ENCODE peak calls at places on chromosomes 11 and 22, in four cellular contexts. T is CD8-positive, alpha-beta T cell; M is Panc1; S is endothelial cell of umbilical vein. R is an unnamed sample. For H3K4me1, the result is how much of the 10 kb centered on the place peaks cover.

GRCh38 chr11:60985991-60986915 is 14.8 kb downstream of the CD6 start:
- DNase-seq in T (peak), M (no peak), S (no peak), R (peak)

GRCh38 chr11:122202951-122203456 is 87.0 kb upstream of the BLID start:
- DNase-seq in T (no peak), M (no peak), S (no peak), R (peak)

GRCh38 chr11:130246719-130247118 is 68.0 kb downstream of the ZBTB44 start:
- DNase-seq in T (no peak), M (no peak), S (no peak), R (peak)

GRCh38 chr11:17529814-17530162 is 14.4 kb downstream of the USH1C start:
- DNase-seq in T (no peak), M (no peak), S (no peak), R (no peak)

GRCh38 chr11:82680252-82680651 is 53.4 kb downstream of the FAM181B start:
- DNase-seq in T (no peak), M (no peak), S (no peak), R (no peak)

GRCh38 chr11:119285431-119285830 is 31.5 kb downstream of the MCAM start:
- DNase-seq in T (no peak), M (no peak), S (no peak), R (no peak)

GRCh38 chr11:129090056-129090455 is 102.1 kb downstream of the ARHGAP32 start:
- DNase-seq in T (no peak), M (no peak), S (no peak), R (peak)

GRCh38 chr11:34331736-34332135 is 26.1 kb downstream of the ABTB2 start:
- DNase-seq in T (no peak), M (no peak), S (no peak), R (no peak)

GRCh38 chr11:77093987-77094840 is 8.4 kb upstream of the OMP start:
- DNase-seq in T (no peak), M (no peak), S (no peak), R (no peak)

GRCh38 chr11:18733202-18733601 is 7.2 kb upstream of the IGSF22 start:
- DNase-seq in T (no peak), M (no peak), S (no peak), R (no peak)
- H3K4me1 ChIP-seq in T (under half), M (under half), S (under half), R (under half)

GRCh38 chr22:35305525-35306070 is 5.9 kb downstream of the TOM1 start:
- DNase-seq in T (no peak), M (no peak), S (no peak), R (no peak)
- H3K4me1 ChIP-seq in T (under half), M (under half), S (under half), R (under half)

DNA sequence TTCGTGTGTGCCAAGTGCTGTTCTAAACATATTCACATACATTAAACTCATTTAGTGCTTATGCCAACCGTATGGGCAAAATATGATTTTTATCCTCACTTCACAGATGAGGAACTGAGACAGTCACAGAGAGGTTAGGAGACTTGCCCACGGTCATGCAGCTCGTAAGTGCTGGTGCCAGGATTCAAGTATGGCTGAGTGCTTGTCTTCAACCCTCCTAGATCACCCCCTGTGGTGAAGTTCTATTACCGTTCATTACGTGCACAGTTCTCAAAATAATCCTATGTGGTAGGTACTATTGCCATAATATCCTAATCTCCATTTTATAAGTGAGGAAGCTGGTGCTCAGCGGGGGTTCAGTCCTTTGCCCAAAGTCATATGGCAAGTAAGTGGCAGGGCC is 1.5 kb downstream of the MIEF1 start:
- DNase-seq in T (no peak), M (no peak), S (no peak), R (no peak)
- H3K4me1 ChIP-seq in T (under half), M (under half), S (under half), R (under half)

DNA sequence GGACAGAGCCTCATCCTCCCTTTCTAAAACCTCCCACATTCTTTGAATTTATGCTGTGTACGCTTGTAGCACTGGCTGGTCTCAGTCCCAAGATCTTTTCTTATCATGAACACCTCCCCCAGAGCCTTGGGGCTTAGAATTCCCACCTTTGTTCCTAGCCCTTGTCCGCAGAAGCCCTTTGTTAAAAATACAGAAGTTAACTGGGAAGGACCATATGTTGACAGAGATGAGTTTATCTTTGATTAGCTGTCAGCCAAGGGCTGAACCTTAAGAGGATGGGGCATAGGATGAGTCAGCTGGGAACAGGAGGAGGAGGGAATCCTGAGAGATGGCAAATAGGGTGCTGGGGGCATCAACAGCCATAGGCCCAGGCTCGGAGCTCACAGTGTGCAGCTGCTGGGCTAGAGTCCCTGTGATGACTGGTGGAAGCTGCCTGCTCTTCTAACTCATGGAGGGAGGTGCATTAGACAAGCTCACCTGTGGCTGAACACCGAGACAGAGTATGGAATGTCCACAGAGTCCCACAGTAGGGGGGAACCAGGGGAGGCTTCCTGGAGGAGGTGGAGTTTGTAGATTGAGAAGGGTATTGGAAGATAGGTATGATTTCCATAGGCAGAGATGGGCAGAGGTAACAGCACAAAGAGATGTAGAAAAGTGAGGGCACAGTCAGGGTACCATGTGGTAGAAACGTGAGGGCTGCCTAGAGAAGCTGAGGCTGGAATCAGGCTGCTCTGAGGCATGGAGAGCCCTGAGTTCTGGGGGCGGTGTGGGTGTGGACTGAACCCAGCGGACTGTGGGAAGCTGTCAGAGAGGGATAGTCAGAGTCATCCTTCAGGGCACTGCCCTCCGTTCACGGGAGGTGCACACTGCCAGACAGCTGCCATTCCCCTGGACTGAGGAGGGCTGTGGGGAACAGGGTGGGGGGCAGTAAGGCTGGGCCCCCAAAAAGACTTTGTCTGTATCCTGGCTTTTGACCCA is 9.9 kb downstream of the MICAL2 start:
- DNase-seq in T (no peak), M (no peak), S (no peak), R (no peak)
- H3K4me1 ChIP-seq in T (under half), M (under half), S (under half), R (under half)

GRCh38 chr11:15913261-15913660 is 443.1 kb downstream of the SOX6 start:
- DNase-seq in T (no peak), M (no peak), S (no peak), R (peak)

GRCh38 chr11:15920856-15921629 is 435.3 kb downstream of the SOX6 start:
- DNase-seq in T (no peak), M (no peak), S (no peak), R (peak)

GRCh38 chr11:15918674-15919073 is 437.7 kb downstream of the SOX6 start:
- DNase-seq in T (no peak), M (no peak), S (no peak), R (no peak)

GRCh38 chr11:15923169-15923568 is 433.2 kb downstream of the SOX6 start:
- DNase-seq in T (no peak), M (no peak), S (no peak), R (no peak)

DNA sequence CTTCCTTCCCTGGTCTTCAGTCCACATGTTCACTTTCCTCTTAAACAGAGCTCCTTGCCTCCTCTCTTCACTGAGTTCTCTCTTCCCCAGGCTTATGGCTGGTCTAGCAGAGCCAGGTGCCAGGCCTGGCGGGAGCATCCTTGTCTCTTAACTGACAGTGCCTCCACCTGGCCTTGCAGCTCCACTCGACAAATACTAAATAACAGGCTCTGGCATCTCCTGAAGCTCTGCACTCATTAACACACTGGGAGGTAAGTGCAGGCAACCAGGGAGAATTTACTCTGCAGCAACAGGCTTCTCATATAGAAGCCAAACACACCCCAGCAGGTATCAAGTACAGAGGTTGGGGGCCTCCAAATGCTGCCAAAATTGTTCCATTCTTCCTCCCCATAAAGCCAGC is 438.1 kb downstream of the SOX6 start:
- DNase-seq in T (no peak), M (no peak), S (no peak), R (no peak)
- H3K4me1 ChIP-seq in T (under half), M (under half), S (under half), R (under half)

DNA sequence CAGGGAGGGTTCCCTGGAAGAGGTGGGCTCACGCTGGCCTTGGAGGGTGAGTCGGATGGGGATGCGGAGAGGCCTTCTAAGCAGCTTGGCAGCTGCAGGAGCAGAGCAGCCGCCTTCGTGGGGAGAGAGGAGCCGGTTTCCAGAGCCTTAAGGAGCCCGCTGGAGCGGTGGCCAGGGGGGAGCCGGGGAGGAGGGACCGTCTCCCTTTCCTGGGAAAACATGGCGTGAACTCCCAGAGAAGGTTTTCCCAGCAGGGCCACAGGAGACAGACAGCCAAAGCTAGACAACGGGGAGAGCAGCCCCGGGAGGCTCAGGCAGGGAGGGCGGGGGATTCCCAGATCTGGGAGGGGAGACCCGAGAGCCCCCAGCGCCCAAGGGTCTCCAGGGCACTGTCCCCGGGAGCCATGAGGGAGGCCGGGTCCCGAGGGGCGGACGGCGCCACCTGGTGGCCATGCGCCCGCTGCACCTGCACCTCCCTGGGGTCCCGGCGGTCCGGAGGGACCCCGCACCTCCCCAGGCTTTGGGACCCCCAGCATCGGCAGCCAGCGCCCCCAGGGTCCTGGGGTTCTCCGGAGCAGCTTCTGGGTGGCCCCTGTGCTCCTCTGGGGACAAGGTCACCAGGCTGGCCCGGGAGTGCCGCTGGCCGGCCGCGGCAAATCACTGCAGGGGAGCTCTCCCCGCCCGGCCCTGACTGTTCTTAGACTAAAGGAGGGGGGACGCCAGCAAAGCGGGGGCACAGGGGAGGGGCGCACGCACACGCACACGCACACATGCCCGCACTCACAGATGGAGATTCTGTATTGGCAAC is 2.4 kb upstream of the SYT8 start:
- DNase-seq in T (peak), M (no peak), S (no peak), R (peak)
- H3K4me1 ChIP-seq in T (under half), M (half or more), S (under half), R (under half)

R was measured in fibroblast of lung.